ENCODE peak calls at places on chromosome 16, in six cellular contexts. K, D, E, T, A and V are unnamed samples. For H3K9me3 and H3K4me1, the result is how much of the 10 kb centered on the place peaks cover.

GRCh38 chr16:88938933-88939813 is 37.8 kb downstream of the CBFA2T3 start:
- DNase-seq in A (peak), E (no peak), T (no peak), K (peak), D (no peak), V (no peak)

GRCh38 chr16:71630808-71631207 is 4.8 kb downstream of the MARVELD3 start:
- DNase-seq in K (no peak), A (no peak), E (no peak), D (no peak), T (no peak), V (no peak)

GRCh38 chr16:2528161-2529060 is 2.8 kb downstream of the CEMP1 start:
- DNase-seq in E (no peak), D (no peak), K (peak), A (no peak), T (no peak), V (peak)

GRCh38 chr16:27208809-27209208 is 5.5 kb downstream of the KDM8 start:
- DNase-seq in D (no peak), E (no peak), T (no peak), K (peak), A (no peak), V (no peak)

GRCh38 chr16:24075929-24076716 is 180.0 kb upstream of the CACNG3 start:
- DNase-seq in K (no peak), D (no peak), A (peak), T (no peak), E (no peak), V (no peak)

GRCh38 chr16:84970447-84971127 is 40.7 kb downstream of the ZDHHC7 start:
- DNase-seq in K (peak), T (peak), A (peak), E (peak), D (peak), V (peak)

GRCh38 chr16:20410153-20410723 is 904 bp downstream of the ACSM5 start:
- DNase-seq in E (no peak), D (no peak), A (no peak), K (no peak), T (no peak), V (no peak)

GRCh38 chr16:87309912-87310485 is 7.2 kb downstream of the C16orf95 start:
- DNase-seq in E (no peak), D (no peak), K (no peak), T (no peak), A (no peak), V (no peak)

GRCh38 chr16:84709609-84710008 is 9.8 kb downstream of the USP10 start:
- DNase-seq in E (no peak), K (no peak), D (no peak), T (no peak), A (no peak), V (no peak)

GRCh38 chr16:16992986-16993783 is 477.6 kb downstream of the XYLT1 start:
- DNase-seq in T (peak), D (no peak), A (no peak), E (peak), K (no peak), V (no peak)

GRCh38 chr16:2774161-2774891 is 2.8 kb downstream of the ELOB start:
- DNase-seq in T (no peak), A (no peak), K (no peak), D (no peak), E (no peak), V (no peak)

GRCh38 chr16:4661661-4662060 is 31.7 kb upstream of the NUDT16L1 start:
- DNase-seq in E (no peak), K (no peak), T (no peak), D (peak), A (no peak), V (no peak)

GRCh38 chr16:65178151-65178550 is 56.3 kb upstream of the CDH11 start:
- DNase-seq in K (no peak), E (no peak), A (peak), D (no peak), T (no peak), V (no peak)

GRCh38 chr16:824194-824593 is 23.7 kb upstream of the GNG13 start:
- DNase-seq in A (no peak), T (no peak), E (no peak), D (no peak), K (no peak), V (no peak)

GRCh38 chr16:822174-822908 is 21.8 kb upstream of the GNG13 start:
- DNase-seq in E (no peak), T (no peak), A (no peak), K (no peak), D (no peak), V (no peak)

GRCh38 chr16:825298-826061 is 24.9 kb upstream of the GNG13 start:
- DNase-seq in D (no peak), T (no peak), E (no peak), K (peak), A (peak), V (no peak)

GRCh38 chr16:822909-823297 is 22.4 kb upstream of the GNG13 start:
- DNase-seq in E (no peak), T (no peak), D (no peak), K (no peak), A (no peak), V (no peak)

DNA sequence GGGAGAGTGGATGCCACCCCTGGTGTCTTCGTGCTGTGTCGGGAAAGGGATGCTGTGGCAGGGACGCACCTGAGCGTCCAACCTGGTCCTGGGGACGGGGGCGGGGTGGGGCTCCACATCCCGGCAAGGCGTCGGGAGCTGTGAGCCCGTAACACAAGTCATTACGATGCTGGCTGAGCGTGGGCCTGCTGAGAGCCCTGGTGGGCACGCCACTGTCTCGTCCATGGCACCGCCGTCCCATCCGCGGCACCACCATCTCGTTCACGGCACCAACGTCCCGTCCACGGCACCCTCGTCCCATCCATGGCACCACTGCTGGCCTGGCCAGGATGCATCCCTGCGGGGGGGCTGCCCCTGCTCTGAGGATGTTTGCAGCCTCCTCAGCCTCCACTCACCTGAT is 24.1 kb upstream of the GNG13 start:
- DNase-seq in A (no peak), E (no peak), D (no peak), K (no peak), T (no peak), V (no peak)
- H3K9me3 ChIP-seq in A (under half), E (under half), D (under half), K (under half), T (under half), V (under half)

GRCh38 chr16:11095935-11096334 is 151.6 kb downstream of the CLEC16A start:
- DNase-seq in A (no peak), E (no peak), T (no peak), D (no peak), K (no peak), V (no peak)
- H3K4me1 ChIP-seq in A (under half), E (half or more), T (under half), D (under half), K (under half), V (under half)

GRCh38 chr16:86199182-86199581 is 300.2 kb downstream of the IRF8 start:
- DNase-seq in D (no peak), K (no peak), T (no peak), A (no peak), E (no peak), V (no peak)
- H3K4me3 ChIP-seq in D (no peak), K (no peak), T (no peak), A (no peak), E (no peak), V (no peak)

GRCh38 chr16:35562919-35563318 is 2103.5 kb downstream of the TP53TG3F start:
- DNase-seq in T (no peak), D (no peak), K (no peak), E (no peak), A (no peak), V (no peak)
- H3K9me3 ChIP-seq in T (under half), D (under half), K (under half), E (under half), A (under half), V (half or more)

GRCh38 chr16:68229431-68230175 is 6.3 kb downstream of the ESRP2 start:
- DNase-seq in K (peak), A (peak), D (peak), T (peak), E (peak), V (no peak)
- H3K4me1 ChIP-seq in K (under half), A (under half), D (half or more), T (under half), E (under half), V (under half)